ENCODE peak calls at places on chromosomes 4 and X, in four cellular contexts. Y is HepG2, C is K562, R is SK-N-SH. O is an unnamed sample.

GRCh38 chrX:47628980-47629379 is 750 bp downstream of the CFP start:
- DNase-seq in Y (no peak), C (no peak), R (no peak), O (no peak)

GRCh38 chrX:111409326-111409725 is 2.7 kb downstream of the DCX start:
- DNase-seq in Y (no peak), C (no peak), R (no peak), O (no peak)

GRCh38 chr4:6188687-6189305 is 11.6 kb downstream of the JAKMIP1 start:
- DNase-seq in Y (no peak), C (no peak), R (peak; percentile 67), O (no peak)

GRCh38 chrX:153935326-153935851 is 552 bp upstream of the NAA10 start:
- DNase-seq in Y (no peak), C (no peak), R (no peak), O (no peak)

GRCh38 chr4:120773641-120774040 is 148.9 kb downstream of the PRDM5 start:
- DNase-seq in Y (no peak), C (no peak), R (no peak), O (no peak)

GRCh38 chr4:65580551-65580950 is 89.7 kb downstream of the EPHA5 start:
- DNase-seq in Y (no peak), C (no peak), R (no peak), O (no peak)

GRCh38 chr4:992297-993110 is 700 bp downstream of the SLC26A1 start:
- DNase-seq in Y (peak; percentile 98), C (peak; percentile 71), R (no peak), O (peak; percentile 46)

GRCh38 chr4:163558539-163559044 is 64.1 kb downstream of the TMA16 start:
- DNase-seq in Y (no peak), C (no peak), R (no peak), O (no peak)

GRCh38 chrX:103845165-103845653 is 13.2 kb upstream of the RAB9B start:
- DNase-seq in Y (peak; percentile 10), C (peak; percentile 32), R (peak; percentile 49), O (peak; percentile 63)

GRCh38 chr4:96063639-96064038 is 223.7 kb downstream of the PDHA2 start:
- DNase-seq in Y (no peak), C (no peak), R (no peak), O (no peak)

GRCh38 chrX:46461653-46462191 is 83.5 kb downstream of the ZNF674 start:
- DNase-seq in Y (no peak), C (no peak), R (no peak), O (no peak)

GRCh38 chr4:150130953-150131352 is 52.7 kb downstream of the DCLK2 start:
- DNase-seq in Y (no peak), C (no peak), R (no peak), O (no peak)

GRCh38 chr4:24172406-24172805 is 282.6 kb upstream of the PPARGC1A start:
- DNase-seq in Y (no peak), C (no peak), R (no peak), O (no peak)

GRCh38 chr4:38788327-38788726 is 5.5 kb upstream of the TLR10 start:
- DNase-seq in Y (no peak), C (no peak), R (no peak), O (no peak)

GRCh38 chrX:65451663-65452062 is 82.9 kb downstream of the LAS1L start:
- DNase-seq in Y (peak; percentile 15), C (peak; percentile 9), R (peak; percentile 9), O (peak; percentile 10)

GRCh38 chr4:142130636-142131035 is 494.3 kb downstream of the IL15 start:
- DNase-seq in Y (no peak), C (no peak), R (no peak), O (no peak)

GRCh38 chr4:173935622-173936405 is 347.7 kb downstream of the FBXO8 start:
- DNase-seq in Y (no peak), C (no peak), R (no peak), O (no peak)

GRCh38 chrX:38816158-38816557 is 14.9 kb downstream of the MID1IP1 start:
- DNase-seq in Y (no peak), C (no peak), R (no peak), O (no peak)

GRCh38 chr4:141011799-141012377 is 121.4 kb downstream of the RNF150 start:
- DNase-seq in Y (no peak), C (no peak), R (no peak), O (no peak)

GRCh38 chrX:108468486-108468885 is 28.8 kb downstream of the COL4A5 start:
- DNase-seq in Y (no peak), C (no peak), R (no peak), O (no peak)

GRCh38 chr4:35516102-35516501 is 728.2 kb downstream of the ARAP2 start:
- DNase-seq in Y (no peak), C (no peak), R (no peak), O (no peak)

GRCh38 chrX:154967603-154968002 is 54.9 kb downstream of the F8 start:
- DNase-seq in Y (no peak), C (no peak), R (no peak), O (peak; percentile 71)

GRCh38 chr4:74624351-74625151 is 169.8 kb downstream of the BTC start:
- DNase-seq in Y (peak; percentile 85), C (no peak), R (no peak), O (peak; percentile 70)

GRCh38 chr4:80008351-80008750 is 64.7 kb downstream of the ANTXR2 start:
- DNase-seq in Y (no peak), C (no peak), R (no peak), O (no peak)

GRCh38 chr4:154958621-154959358 is 177.7 kb downstream of the RBM46 start:
- DNase-seq in Y (no peak), C (no peak), R (no peak), O (no peak)

GRCh38 chr4:139229534-139230039 is 50.4 kb downstream of the MGARP start:
- DNase-seq in Y (peak; percentile 50), C (peak; percentile 40), R (peak; percentile 59), O (no peak)

GRCh38 chrX:40539214-40540142 is 41.3 kb upstream of the ATP6AP2 start:
- DNase-seq in Y (no peak), C (peak; percentile 55), R (no peak), O (no peak)

GRCh38 chr4:183200453-183200852 is 101.4 kb downstream of the WWC2 start:
- DNase-seq in Y (no peak), C (no peak), R (no peak), O (no peak)

GRCh38 chr4:37393889-37394288 is 149.3 kb downstream of the NWD2 start:
- DNase-seq in Y (no peak), C (no peak), R (no peak), O (no peak)

GRCh38 chr4:139301821-139302611 is at the start of gene NDUFC1:
- DNase-seq in Y (peak; percentile 52), C (peak; percentile 52), R (peak; percentile 74), O (no peak)

DNA sequence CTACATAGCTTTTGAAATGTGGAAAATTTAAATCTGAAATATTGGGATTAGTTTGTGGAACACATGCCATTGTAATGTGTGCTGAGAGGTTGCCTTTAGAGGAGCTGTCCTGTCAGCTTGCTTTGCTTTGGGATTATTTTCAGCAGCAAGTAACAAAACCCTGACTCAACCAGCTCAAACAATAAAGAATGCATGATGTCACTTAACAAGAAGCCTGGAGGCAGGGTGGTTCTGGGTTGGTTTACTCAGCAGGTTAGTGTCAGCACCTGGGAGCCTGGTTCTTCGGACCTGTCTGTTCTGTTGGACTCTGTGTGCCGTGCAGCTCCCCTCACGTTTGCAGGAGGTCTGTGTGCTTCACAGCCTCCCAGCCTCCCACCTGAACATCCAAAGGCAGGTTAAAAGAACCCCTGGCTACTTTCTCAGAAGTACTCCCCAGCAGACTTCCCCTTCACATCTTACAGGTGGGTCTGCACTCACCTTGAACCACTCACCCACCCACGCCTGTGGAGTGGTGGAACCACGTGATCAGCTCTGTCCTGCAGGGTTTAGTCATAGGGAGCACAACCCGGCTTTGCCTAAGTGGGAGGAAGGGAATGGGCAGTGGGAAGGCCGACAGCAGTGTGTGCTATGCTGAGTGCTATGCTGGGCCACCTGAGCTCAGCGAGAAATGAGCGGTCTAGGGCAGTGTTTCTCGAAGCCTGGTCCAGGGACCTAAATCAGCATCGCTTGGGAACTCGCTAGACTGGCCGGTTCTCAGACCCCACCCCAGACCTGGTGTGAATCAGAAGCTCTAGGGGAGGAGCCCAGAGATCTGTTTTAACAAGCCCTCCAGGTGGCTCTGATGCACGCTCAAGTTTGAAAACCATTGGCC is 20.4 kb downstream of the TMEM131L start:
- DNase-seq in Y (peak; percentile 72), C (no peak), R (no peak), O (peak; percentile 53)
- H3K4me1 ChIP-seq in Y (peaks cover 17% of the 10 kb centered on the region), C (peaks cover 21% of the 10 kb centered on the region), R (peaks cover 47% of the 10 kb centered on the region), O (peaks cover 20% of the 10 kb centered on the region)

GRCh38 chr4:11497972-11498371 is 69.3 kb upstream of the HS3ST1 start:
- DNase-seq in Y (no peak), C (no peak), R (no peak), O (no peak)
- TF ChIP-seq SIN3A in Y (no peak), C (no peak), R (no peak), O (no peak)

DNA sequence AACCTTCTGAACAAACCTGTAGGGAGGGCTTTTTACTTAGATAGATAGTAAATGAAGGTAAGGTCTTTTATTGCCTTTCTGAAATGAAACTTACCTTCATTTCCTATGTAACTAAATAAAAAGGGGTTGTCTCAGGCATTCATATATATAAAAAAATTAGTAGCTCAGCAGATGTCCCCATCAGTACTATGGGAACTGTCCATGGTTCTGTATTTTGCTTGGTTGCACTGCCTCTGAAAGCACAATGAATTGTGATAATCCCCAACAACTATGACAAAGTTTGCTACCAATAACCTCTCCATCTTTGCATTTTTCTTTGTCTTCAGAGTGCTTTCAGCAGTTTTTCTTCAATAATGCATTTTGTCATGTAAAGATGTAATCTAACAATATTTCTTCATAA is 222.4 kb downstream of the SLIT2 start:
- DNase-seq in Y (no peak), C (no peak), R (no peak), O (no peak)
- TF ChIP-seq REST in Y (peak; percentile 18), C (no peak), R (peak; percentile 96), O (no peak)

GRCh38 chr4:2044119-2044485 is 15.0 kb upstream of the NAT8L start:
- DNase-seq in Y (no peak), C (no peak), R (no peak), O (no peak)

GRCh38 chr4:2043396-2044118 is 15.6 kb upstream of the NAT8L start:
- DNase-seq in Y (no peak), C (no peak), R (no peak), O (no peak)

GRCh38 chr4:2046031-2046961 is 12.8 kb upstream of the NAT8L start:
- DNase-seq in Y (no peak), C (no peak), R (peak; percentile 56), O (no peak)

GRCh38 chr4:2045518-2045951 is 13.6 kb upstream of the NAT8L start:
- DNase-seq in Y (no peak), C (peak; percentile 3), R (no peak), O (no peak)

DNA sequence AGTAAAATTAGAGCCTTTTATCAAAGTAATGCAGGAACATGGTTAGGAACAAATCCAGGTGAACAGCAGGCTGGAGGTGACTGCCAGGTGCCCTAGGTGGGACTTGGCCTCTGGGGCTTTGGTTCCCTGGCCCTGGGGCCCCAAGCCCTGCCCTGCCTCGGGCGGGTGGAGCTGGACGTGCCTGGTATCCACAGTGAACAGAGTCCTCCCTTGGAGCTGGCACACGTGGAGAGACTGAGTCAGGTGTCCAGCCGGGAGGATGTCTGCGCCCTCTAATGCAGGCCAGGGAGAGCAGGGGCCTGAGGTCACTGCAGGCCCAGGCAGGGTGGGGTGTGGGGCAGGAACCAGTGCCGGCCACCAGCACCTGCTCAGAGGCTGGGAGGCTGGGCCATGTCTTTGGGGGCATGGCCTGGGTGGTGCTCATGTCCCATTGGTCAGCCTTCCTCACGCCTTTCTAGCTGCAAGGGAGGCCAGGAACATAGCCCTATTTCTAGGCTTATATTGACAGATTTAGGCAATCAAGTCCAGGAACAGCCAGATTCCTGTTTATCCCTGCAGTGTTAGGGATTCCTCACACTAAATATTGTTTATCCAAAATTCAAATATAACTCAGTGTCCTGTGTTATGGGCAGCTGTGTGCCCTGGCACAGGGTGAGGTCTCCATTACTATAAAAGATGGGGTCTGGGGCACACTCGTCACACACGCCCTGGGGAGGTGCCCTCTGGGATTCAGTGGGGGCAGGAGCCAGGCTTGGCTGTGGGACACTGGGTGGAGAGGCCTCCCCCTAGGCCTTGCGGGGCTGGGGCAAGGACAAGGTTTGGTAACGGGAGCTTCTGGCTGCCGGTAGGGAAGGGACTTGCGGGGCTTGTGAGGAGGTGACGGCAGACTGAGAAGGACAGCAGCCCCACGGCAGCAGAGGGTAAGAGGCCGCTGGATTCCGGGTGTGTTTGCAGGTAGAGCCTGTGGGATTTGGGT is 14.3 kb upstream of the NAT8L start:
- DNase-seq in Y (no peak), C (peak; percentile 39), R (no peak), O (no peak)
- H3K4me1 ChIP-seq in Y (peaks cover 6% of the 10 kb centered on the region), C (no peaks in the 10 kb centered on the region), R (no peaks in the 10 kb centered on the region), O (no peaks in the 10 kb centered on the region)